ENCODE peak calls at places on chromosomes 4 and X, in four cellular contexts. P is right lobe of liver, R is endothelial cell of umbilical vein, T is lower leg skin. E is an unnamed sample.

GRCh38 chr4:102217345-102217744 is 127.9 kb downstream of the SLC39A8 start:
- DNase-seq in R (peak), P (no peak), T (no peak), E (no peak)

GRCh38 chrX:17738002-17738713 is 865 bp downstream of the SCML1 start:
- DNase-seq in T (peak), P (peak), R (peak), E (no peak)

GRCh38 chrX:139842326-139843175 is 90.3 kb downstream of the ATP11C start:
- DNase-seq in P (no peak), R (no peak), T (no peak), E (no peak)

GRCh38 chrX:38151426-38151825 is 69.2 kb downstream of the SRPX start:
- DNase-seq in R (no peak), T (no peak), P (no peak), E (no peak)

GRCh38 chr4:1487761-1488160 is 81.5 kb upstream of the NKX1-1 start:
- DNase-seq in R (no peak), P (no peak), T (no peak), E (no peak)

GRCh38 chrX:133468081-133468480 is 52.8 kb upstream of the GPC4 start:
- DNase-seq in P (no peak), T (no peak), R (no peak), E (no peak)

GRCh38 chrX:10079155-10079711 is 77.5 kb upstream of the CLCN4 start:
- DNase-seq in P (peak), T (peak), R (no peak), E (no peak)

GRCh38 chrX:87338510-87338909 is 179.1 kb upstream of the KLHL4 start:
- DNase-seq in P (no peak), T (no peak), R (peak), E (no peak)

GRCh38 chrX:107775734-107776511 is at the start of gene TSC22D3:
- DNase-seq in P (peak), T (peak), R (peak), E (no peak)

GRCh38 chr4:77021614-77022089 is 54.1 kb downstream of the CCNI start:
- DNase-seq in R (no peak), T (no peak), P (no peak), E (no peak)

GRCh38 chr4:185735887-185736286 is 76.1 kb downstream of the SORBS2 start:
- DNase-seq in R (no peak), P (no peak), T (no peak), E (no peak)

GRCh38 chrX:133783273-133783672 is 202.1 kb downstream of the GPC3 start:
- DNase-seq in P (no peak), T (no peak), R (no peak), E (no peak)

GRCh38 chr4:166165829-166166420 is 292.9 kb downstream of the TLL1 start:
- DNase-seq in T (no peak), P (no peak), R (peak), E (no peak)

GRCh38 chr4:30714408-30715031 is 5.6 kb upstream of the PCDH7 start:
- DNase-seq in P (no peak), T (no peak), R (peak), E (no peak)

GRCh38 chr4:92270908-92271307 is 32.9 kb upstream of the GRID2 start:
- DNase-seq in R (no peak), T (no peak), P (no peak), E (no peak)

GRCh38 chrX:18426004-18426320 is 554 bp downstream of the CDKL5 start:
- DNase-seq in R (no peak), P (no peak), T (no peak), E (no peak)

GRCh38 chr4:104989363-104989762 is 157.3 kb upstream of the TET2 start:
- DNase-seq in R (no peak), P (no peak), T (no peak), E (no peak)

GRCh38 chr4:98887137-98887536 is 41.8 kb downstream of the EIF4E start:
- DNase-seq in P (no peak), T (no peak), R (no peak), E (no peak)

GRCh38 chr4:1564535-1565375 is 119.4 kb downstream of the FAM53A start:
- DNase-seq in R (no peak), P (no peak), T (no peak), E (no peak)

GRCh38 chr4:127140306-127140705 is 492.5 kb upstream of the INTU start:
- DNase-seq in P (no peak), R (no peak), T (no peak), E (no peak)

GRCh38 chrX:17022205-17022604 is 75.7 kb downstream of the REPS2 start:
- DNase-seq in R (no peak), T (no peak), P (no peak), E (no peak)

GRCh38 chr4:110196206-110196870 is 2.1 kb downstream of the ELOVL6 start:
- DNase-seq in P (peak), T (peak), R (peak), E (no peak)

GRCh38 chr4:56261027-56261426 is 126.3 kb downstream of the AASDH start:
- DNase-seq in P (no peak), T (no peak), R (no peak), E (peak)

GRCh38 chrX:109475174-109475891 is 6.6 kb downstream of the GUCY2F start:
- DNase-seq in T (no peak), R (peak), P (no peak), E (no peak)

GRCh38 chr4:73576366-73576765 is 43.9 kb downstream of the RASSF6 start:
- DNase-seq in P (no peak), R (no peak), T (no peak), E (no peak)

GRCh38 chrX:44474410-44474809 is 68.2 kb downstream of the FUNDC1 start:
- DNase-seq in R (no peak), T (no peak), P (no peak), E (no peak)

GRCh38 chr4:34193451-34194154 is 2050.7 kb downstream of the ARAP2 start:
- DNase-seq in P (no peak), T (no peak), R (peak), E (no peak)

GRCh38 chrX:112877771-112878173 is 37.1 kb upstream of the AMOT start:
- DNase-seq in T (no peak), P (no peak), R (no peak), E (no peak)

GRCh38 chr4:188707036-188707435 is 567.8 kb downstream of the TRIML1 start:
- DNase-seq in T (no peak), R (no peak), P (no peak), E (no peak)

GRCh38 chr4:153083447-153083921 is 120.8 kb upstream of the TRIM2 start:
- DNase-seq in R (peak), T (peak), P (no peak), E (no peak)

GRCh38 chr4:122819708-122820449 is 6.8 kb upstream of the FGF2 start:
- DNase-seq in R (no peak), P (no peak), T (no peak), E (no peak)

GRCh38 chr4:164446516-164446915 is 307.4 kb upstream of the SMIM31 start:
- DNase-seq in R (no peak), P (no peak), T (no peak), E (no peak)

GRCh38 chrX:155896512-155896911 is 15.4 kb downstream of the VAMP7 start:
- DNase-seq in T (no peak), R (no peak), P (no peak), E (no peak)

GRCh38 chr4:106587558-106587957 is 219.0 kb upstream of the GIMD1 start:
- DNase-seq in T (no peak), P (no peak), R (peak), E (no peak)

GRCh38 chrX:79325263-79325958 is 41.7 kb downstream of the ITM2A start:
- DNase-seq in T (no peak), R (no peak), P (no peak), E (no peak)

GRCh38 chrX:44025611-44026010 is 52.4 kb upstream of the NDP start:
- DNase-seq in T (no peak), R (peak), P (no peak), E (no peak)

GRCh38 chr4:172270421-172270820 is 457.2 kb downstream of the GALNTL6 start:
- DNase-seq in R (no peak), T (no peak), P (no peak), E (no peak)

GRCh38 chrX:23870041-23870440 is 37.7 kb downstream of the APOO start:
- DNase-seq in T (no peak), R (no peak), P (no peak), E (no peak)

DNA sequence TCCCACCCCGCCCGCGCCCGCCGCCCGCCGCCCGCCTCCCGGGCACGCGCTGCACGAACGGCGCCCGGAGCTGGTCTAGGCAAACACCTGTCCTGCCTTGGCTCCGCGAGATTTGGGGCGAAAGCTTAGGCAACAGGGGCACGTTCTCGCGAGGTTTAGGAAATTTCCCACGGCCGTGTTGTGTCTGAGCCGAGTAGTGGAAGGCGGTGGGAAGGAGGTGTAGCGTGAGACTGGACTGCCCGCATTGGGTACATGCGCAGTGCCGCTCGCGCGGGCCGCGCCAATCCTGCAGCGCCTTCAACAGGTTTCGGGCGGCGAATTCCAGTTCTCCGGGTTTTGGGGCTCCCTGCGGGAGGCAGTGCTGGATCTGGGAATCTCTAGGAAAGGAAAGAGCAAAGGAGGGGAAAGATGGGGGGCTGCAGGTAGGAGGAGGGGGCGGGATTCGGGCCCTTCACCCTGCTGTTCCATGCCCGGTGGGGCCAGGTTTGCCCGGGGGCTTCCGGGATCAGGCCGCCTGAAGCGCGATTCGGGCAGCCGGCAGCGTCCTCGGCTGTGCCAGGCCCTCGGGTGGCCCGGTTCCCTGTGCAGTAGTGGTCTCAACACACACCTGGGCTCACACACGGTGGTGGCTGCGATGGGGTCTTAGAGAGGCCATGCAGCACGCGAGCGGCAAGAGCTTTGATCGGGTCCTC is 1.2 kb upstream of the RBPJ start:
- DNase-seq in T (peak), R (peak), P (peak), E (no peak)
- TF ChIP-seq POLR2A in T (no peak), R (no peak), P (peak), E (no peak)

DNA sequence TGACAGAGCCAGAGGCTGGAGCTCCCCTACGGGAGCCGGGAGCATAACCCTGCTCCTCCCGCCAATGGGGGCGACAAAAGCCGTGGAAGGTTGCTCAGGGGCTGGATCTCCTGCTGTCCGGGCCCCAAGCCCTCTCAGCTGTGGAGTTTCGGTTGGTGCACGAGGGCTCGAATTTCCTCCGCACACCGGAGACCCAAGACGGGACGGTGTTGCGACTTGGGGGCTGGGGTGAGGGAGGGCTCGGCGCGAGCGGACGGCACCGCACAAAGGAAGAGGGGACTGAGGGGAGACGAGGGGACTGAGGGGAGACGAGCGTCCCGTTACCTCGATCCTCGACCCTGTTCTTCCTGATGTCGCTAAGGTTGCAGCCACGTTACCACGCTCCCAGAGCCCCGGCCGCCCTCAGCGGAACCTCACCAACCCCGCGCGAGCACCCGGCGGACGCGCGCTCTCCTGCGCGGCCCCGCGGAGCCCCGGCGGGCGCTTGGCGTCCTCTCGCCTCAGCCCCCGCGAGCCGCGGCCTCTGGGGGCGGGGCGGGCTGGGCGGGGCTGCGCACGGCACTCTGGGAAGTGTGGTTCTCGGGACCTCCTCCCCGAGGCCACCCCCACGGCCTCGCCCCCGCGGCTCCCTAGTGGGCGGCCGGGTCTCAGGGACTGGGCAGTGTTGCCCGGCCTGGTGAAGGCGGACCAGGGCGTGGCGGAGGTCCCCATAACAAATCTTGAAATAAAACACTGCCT is at the start of gene KLHL8:
- DNase-seq in P (peak), T (peak), R (peak), E (no peak)
- TF ChIP-seq CTCF in P (no peak), T (no peak), R (peak), E (no peak)

GRCh38 chr4:5399790-5400421 is 308.5 kb downstream of the EVC2 start:
- DNase-seq in R (peak), T (no peak), P (no peak), E (no peak)

GRCh38 chr4:5395781-5396180 is 312.6 kb downstream of the EVC2 start:
- DNase-seq in R (no peak), P (no peak), T (no peak), E (no peak)

GRCh38 chr4:5398056-5398455 is 310.3 kb downstream of the EVC2 start:
- DNase-seq in P (no peak), R (no peak), T (no peak), E (no peak)
- TF ChIP-seq POLR2A in P (no peak), R (no peak), T (no peak), E (no peak)

GRCh38 chr4:176642472-176642871 is 150.2 kb downstream of the VEGFC start:
- DNase-seq in T (no peak), P (no peak), R (no peak), E (no peak)
- TF ChIP-seq CTCF in T (no peak), P (no peak), R (no peak), E (no peak)

GRCh38 chr4:8250167-8250566 is 19.4 kb upstream of the HTRA3 start:
- DNase-seq in P (no peak), R (no peak), T (no peak), E (no peak)

GRCh38 chr4:8252301-8253173 is 17.0 kb upstream of the HTRA3 start:
- DNase-seq in R (no peak), P (no peak), T (no peak), E (no peak)

GRCh38 chr4:8251110-8251883 is 18.3 kb upstream of the HTRA3 start:
- DNase-seq in P (no peak), R (no peak), T (no peak), E (no peak)

GRCh38 chr4:8248091-8248490 is 21.5 kb upstream of the HTRA3 start:
- DNase-seq in R (peak), T (no peak), P (no peak), E (no peak)

GRCh38 chr4:8250637-8251036 is 18.9 kb upstream of the HTRA3 start:
- DNase-seq in P (no peak), T (no peak), R (no peak), E (no peak)
- TF ChIP-seq POLR2A in P (no peak), T (no peak), R (no peak), E (no peak)

GRCh38 chr4:75834772-75835154 is 67.5 kb downstream of the PPEF2 start:
- DNase-seq in R (no peak), T (no peak), P (no peak), E (no peak)

GRCh38 chr4:75831856-75832405 is 70.3 kb downstream of the PPEF2 start:
- DNase-seq in T (no peak), R (no peak), P (no peak), E (no peak)

GRCh38 chr4:75830906-75831305 is 71.3 kb downstream of the PPEF2 start:
- DNase-seq in R (no peak), T (no peak), P (no peak), E (no peak)

GRCh38 chr4:75834095-75834771 is 68.0 kb downstream of the PPEF2 start:
- DNase-seq in T (no peak), R (no peak), P (no peak), E (no peak)
- TF ChIP-seq CTCF in T (no peak), R (no peak), P (no peak), E (no peak)

DNA sequence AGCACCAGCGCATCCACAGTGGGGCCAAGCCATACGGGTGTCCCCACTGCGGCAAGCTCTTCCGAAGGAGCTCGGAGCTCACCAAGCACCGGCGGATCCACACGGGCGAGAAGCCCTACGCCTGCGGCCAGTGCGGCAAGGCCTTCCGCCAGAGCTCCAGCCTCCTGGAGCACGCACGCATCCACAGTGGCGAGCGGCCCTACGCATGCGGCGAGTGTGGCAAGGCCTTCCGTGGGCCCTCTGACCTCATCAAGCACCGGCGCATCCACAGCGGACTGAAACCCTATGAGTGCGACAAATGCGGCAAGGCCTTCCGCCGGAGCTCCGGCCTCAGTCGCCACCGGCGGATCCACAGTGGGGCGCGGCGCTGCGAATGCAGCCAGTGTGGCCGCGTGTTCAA is 13.6 kb downstream of the ZNF275 start:
- DNase-seq in T (no peak), R (no peak), P (no peak), E (no peak)
- TF ChIP-seq POLR2A in T (no peak), R (no peak), P (no peak), E (no peak)